ENCODE peak calls at places on chromosome 1, in nine cellular contexts. A, K, W, Q, T, S, F, M and U are unnamed samples.

GRCh38 chr1:78472851-78473496 is 17.8 kb upstream of the PTGFR start:
- DNase-seq in A (no peak), K (no peak), W (no peak), Q (no peak), T (no peak), S (no peak), F (no peak), M (no peak), U (no peak)

GRCh38 chr1:183952101-183952500 is 85.4 kb downstream of the COLGALT2 start:
- DNase-seq in A (no peak), K (no peak), W (no peak), Q (no peak), T (no peak), S (no peak), F (no peak), M (no peak), U (no peak)

GRCh38 chr1:227917081-227917950 is 30.4 kb downstream of the WNT9A start:
- DNase-seq in A (no peak), K (no peak), W (no peak), Q (no peak), T (no peak), S (no peak), F (peak), M (peak), U (no peak)

GRCh38 chr1:226643701-226644540 is 95.2 kb downstream of the ITPKB start:
- DNase-seq in A (no peak), K (peak), W (no peak), Q (peak), T (no peak), S (no peak), F (no peak), M (no peak), U (no peak)

GRCh38 chr1:24329797-24330543 is 10.8 kb downstream of the GRHL3 start:
- DNase-seq in A (no peak), K (no peak), W (peak), Q (no peak), T (no peak), S (no peak), F (no peak), M (no peak), U (peak)

GRCh38 chr1:117636637-117637425 is 31.0 kb downstream of the TENT5C start:
- DNase-seq in A (no peak), K (peak), W (no peak), Q (no peak), T (no peak), S (no peak), F (no peak), M (no peak), U (no peak)

GRCh38 chr1:88800382-88801051 is 90.8 kb downstream of the GTF2B start:
- DNase-seq in A (peak), K (no peak), W (peak), Q (no peak), T (peak), S (peak), F (peak), M (peak), U (peak)

GRCh38 chr1:224851210-224851849 is 78.1 kb upstream of the DNAH14 start:
- DNase-seq in A (peak), K (peak), W (peak), Q (peak), T (no peak), S (peak), F (peak), M (peak), U (peak)

GRCh38 chr1:93196591-93196990 is 16.1 kb downstream of the CCDC18 start:
- DNase-seq in A (no peak), K (no peak), W (peak), Q (no peak), T (no peak), S (no peak), F (no peak), M (no peak), U (peak)

GRCh38 chr1:115771847-115772457 is 3.4 kb upstream of the CASQ2 start:
- DNase-seq in A (peak), K (no peak), W (peak), Q (peak), T (peak), S (peak), F (peak), M (peak), U (peak)

GRCh38 chr1:214525535-214526019 is 25.8 kb downstream of the PTPN14 start:
- DNase-seq in A (peak), K (no peak), W (peak), Q (no peak), T (no peak), S (no peak), F (no peak), M (no peak), U (no peak)

GRCh38 chr1:7224644-7225043 is 439.4 kb downstream of the CAMTA1 start:
- DNase-seq in A (no peak), K (no peak), W (peak), Q (no peak), T (no peak), S (no peak), F (peak), M (no peak), U (no peak)

GRCh38 chr1:68459796-68460195 is 10.0 kb upstream of the RPE65 start:
- DNase-seq in A (no peak), K (no peak), W (peak), Q (no peak), T (no peak), S (no peak), F (no peak), M (no peak), U (peak)

GRCh38 chr1:2073382-2074230 is 23.4 kb downstream of the PRKCZ start:
- DNase-seq in A (no peak), K (no peak), W (peak), Q (no peak), T (peak), S (no peak), F (peak), M (no peak), U (peak)

GRCh38 chr1:203066965-203067364 is 18.8 kb downstream of the MYOG start:
- DNase-seq in A (no peak), K (no peak), W (no peak), Q (no peak), T (no peak), S (no peak), F (no peak), M (no peak), U (no peak)

GRCh38 chr1:24928631-24929090 is 1.4 kb downstream of the RUNX3 start:
- DNase-seq in A (peak), K (peak), W (no peak), Q (no peak), T (no peak), S (no peak), F (no peak), M (no peak), U (no peak)

GRCh38 chr1:24861821-24862727 is 68.0 kb downstream of the RUNX3 start:
- DNase-seq in A (no peak), K (no peak), W (peak), Q (no peak), T (no peak), S (no peak), F (no peak), M (peak), U (peak)

GRCh38 chr1:227730630-227731151 is 4.4 kb downstream of the JMJD4 start:
- DNase-seq in A (no peak), K (no peak), W (no peak), Q (no peak), T (no peak), S (no peak), F (no peak), M (no peak), U (no peak)

GRCh38 chr1:99594205-99594604 is 51.7 kb upstream of the PALMD start:
- DNase-seq in A (no peak), K (no peak), W (no peak), Q (no peak), T (no peak), S (no peak), F (no peak), M (no peak), U (peak)

GRCh38 chr1:228697209-228698016 is 37.9 kb upstream of the RHOU start:
- DNase-seq in A (no peak), K (peak), W (peak), Q (peak), T (peak), S (peak), F (peak), M (peak), U (peak)

GRCh38 chr1:196655494-196655893 is 3.7 kb downstream of the CFH start:
- DNase-seq in A (no peak), K (no peak), W (no peak), Q (no peak), T (no peak), S (no peak), F (no peak), M (no peak), U (no peak)

GRCh38 chr1:19081218-19081893 is 124.9 kb upstream of the IFFO2 start:
- DNase-seq in A (no peak), K (no peak), W (peak), Q (no peak), T (no peak), S (peak), F (no peak), M (peak), U (peak)

GRCh38 chr1:116910379-116911165 is 856 bp downstream of the PTGFRN start:
- DNase-seq in A (no peak), K (peak), W (no peak), Q (peak), T (no peak), S (peak), F (peak), M (peak), U (peak)

GRCh38 chr1:231059566-231060193 is 19.6 kb upstream of the FAM89A start:
- DNase-seq in A (no peak), K (no peak), W (no peak), Q (no peak), T (no peak), S (no peak), F (peak), M (no peak), U (no peak)

GRCh38 chr1:151968058-151968457 is 25.6 kb downstream of the S100A10 start:
- DNase-seq in A (peak), K (peak), W (peak), Q (no peak), T (no peak), S (peak), F (peak), M (peak), U (peak)

GRCh38 chr1:54477153-54477561 is 70.9 kb upstream of the ACOT11 start:
- DNase-seq in A (no peak), K (no peak), W (no peak), Q (no peak), T (no peak), S (no peak), F (no peak), M (no peak), U (no peak)

GRCh38 chr1:89657886-89658285 is 25.0 kb downstream of the LRRC8C start:
- DNase-seq in A (peak), K (no peak), W (no peak), Q (no peak), T (no peak), S (no peak), F (no peak), M (no peak), U (no peak)

GRCh38 chr1:60970081-60970509 is 112.3 kb upstream of the NFIA start:
- DNase-seq in A (no peak), K (no peak), W (peak), Q (no peak), T (peak), S (no peak), F (no peak), M (peak), U (peak)

GRCh38 chr1:244573768-244574167 is 79.2 kb upstream of the DESI2 start:
- DNase-seq in A (no peak), K (no peak), W (no peak), Q (no peak), T (no peak), S (no peak), F (no peak), M (no peak), U (no peak)

GRCh38 chr1:108107658-108108057 is 92.5 kb downstream of the SLC25A24 start:
- DNase-seq in A (no peak), K (no peak), W (peak), Q (no peak), T (peak), S (no peak), F (no peak), M (no peak), U (peak)

GRCh38 chr1:41475859-41476567 is 8.5 kb downstream of the EDN2 start:
- DNase-seq in A (no peak), K (no peak), W (no peak), Q (no peak), T (no peak), S (no peak), F (no peak), M (no peak), U (no peak)

GRCh38 chr1:70083519-70083918 is 121.9 kb downstream of the LRRC40 start:
- DNase-seq in A (no peak), K (no peak), W (no peak), Q (no peak), T (no peak), S (no peak), F (no peak), M (no peak), U (no peak)

GRCh38 chr1:85406887-85407593 is 57.9 kb downstream of the DDAH1 start:
- DNase-seq in A (no peak), K (no peak), W (peak), Q (no peak), T (peak), S (peak), F (no peak), M (peak), U (peak)

GRCh38 chr1:174743654-174744561 is 255.8 kb upstream of the CACYBP start:
- DNase-seq in A (peak), K (no peak), W (peak), Q (no peak), T (peak), S (no peak), F (no peak), M (peak), U (peak)

GRCh38 chr1:115158181-115158580 is 68.9 kb upstream of the TSPAN2 start:
- DNase-seq in A (no peak), K (no peak), W (peak), Q (peak), T (no peak), S (peak), F (no peak), M (no peak), U (peak)

GRCh38 chr1:75808921-75809320 is 12.2 kb downstream of the MSH4 start:
- DNase-seq in A (no peak), K (no peak), W (no peak), Q (no peak), T (no peak), S (no peak), F (no peak), M (no peak), U (no peak)

GRCh38 chr1:243917863-243918565 is 68.0 kb upstream of the AKT3 start:
- DNase-seq in A (peak), K (no peak), W (peak), Q (peak), T (no peak), S (no peak), F (no peak), M (no peak), U (peak)

DNA sequence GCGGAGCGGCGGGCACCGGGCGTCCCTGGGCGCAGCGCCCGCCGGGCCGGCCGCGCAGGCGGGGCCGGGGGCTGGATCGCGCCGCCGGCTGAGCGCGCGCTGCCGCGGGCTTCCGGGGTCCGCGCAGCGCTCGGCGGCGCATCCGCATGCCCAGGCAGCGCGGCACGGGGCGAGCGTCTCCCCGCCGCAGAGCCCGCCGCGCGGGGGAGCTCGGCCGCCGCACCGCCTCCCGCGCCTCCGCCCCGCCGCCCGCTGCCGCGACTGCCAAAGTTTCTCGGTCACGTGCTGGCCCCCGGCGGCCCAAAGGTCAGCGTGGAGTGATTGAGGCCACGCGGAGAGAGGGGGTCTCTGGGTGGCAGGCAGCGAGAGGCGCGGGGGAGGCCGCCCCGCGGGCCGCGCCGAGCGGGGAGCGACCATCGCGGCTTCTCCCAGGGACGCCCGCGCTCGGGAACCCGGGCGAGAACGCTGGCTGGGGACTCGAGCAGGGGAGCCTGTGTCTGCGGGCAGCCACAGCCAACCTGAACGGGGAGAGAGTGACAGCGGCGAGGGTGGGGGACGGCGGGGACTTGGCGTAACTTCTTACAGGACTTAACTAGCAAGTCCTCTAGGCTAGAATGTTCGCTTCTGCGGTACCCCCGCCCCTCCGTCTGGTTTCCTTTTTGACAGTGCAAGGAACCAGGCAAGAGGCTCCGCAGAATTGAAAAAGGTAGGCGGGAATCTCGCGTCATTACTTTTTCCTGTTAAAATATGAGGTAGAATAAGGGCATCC is at the start of gene ILDR2:
- DNase-seq in A (peak), K (peak), W (peak), Q (peak), T (no peak), S (peak), F (peak), M (peak), U (peak)
- TF ChIP-seq CTCF in A (no peak), K (peak), W (no peak), Q (no peak), T (no peak), S (no peak), F (no peak), M (peak), U (no peak)

GRCh38 chr1:109634292-109634691 is 14.7 kb downstream of the AMPD2 start:
- DNase-seq in A (no peak), K (no peak), W (no peak), Q (no peak), T (no peak), S (no peak), F (no peak), M (no peak), U (no peak)
- H3K4me3 ChIP-seq in A (no peak), K (no peak), W (no peak), Q (no peak), T (no peak), S (no peak), F (no peak), M (no peak), U (no peak)

GRCh38 chr1:28370220-28371010 is 875 bp downstream of the PHACTR4 start:
- DNase-seq in A (peak), K (peak), W (peak), Q (no peak), T (no peak), S (peak), F (peak), M (no peak), U (peak)
- TF ChIP-seq CTCF in A (no peak), K (peak), W (no peak), Q (peak), T (peak), S (peak), F (no peak), M (peak), U (no peak)

GRCh38 chr1:43532716-43533115 is 2.0 kb downstream of the PTPRF start:
- DNase-seq in A (no peak), K (no peak), W (no peak), Q (no peak), T (no peak), S (no peak), F (no peak), M (no peak), U (no peak)
- H3K4me3 ChIP-seq in A (no peak), K (peak), W (no peak), Q (no peak), T (no peak), S (no peak), F (no peak), M (no peak), U (no peak)